ENCODE peak calls at places on chromosomes 13 and 19, in seven cellular contexts. One of them, this sample, is unnamed.

GRCh38 chr13:74289861-74290260 is 155.7 kb upstream of the KLF12 start:
- DNase-seq in psoas muscle: no peak
- DNase-seq in dorsolateral prefrontal cortex: no peak
- DNase-seq in neural progenitor cell: no peak
- DNase-seq in heart right ventricle: no peak
- DNase-seq in tibial nerve: no peak
- DNase-seq in esophagus squamous epithelium: no peak
- DNase-seq in this sample: no peak

GRCh38 chr19:54449701-54450069 is 686 bp downstream of the LENG8 start:
- DNase-seq in psoas muscle: no peak
- DNase-seq in esophagus squamous epithelium: no peak
- DNase-seq in tibial nerve: no peak
- DNase-seq in neural progenitor cell: no peak
- DNase-seq in dorsolateral prefrontal cortex: no peak
- DNase-seq in heart right ventricle: no peak
- DNase-seq in this sample: no peak

GRCh38 chr13:99774644-99775043 is 196.9 kb downstream of the ZIC5 start:
- DNase-seq in psoas muscle: no peak
- DNase-seq in tibial nerve: no peak
- DNase-seq in esophagus squamous epithelium: no peak
- DNase-seq in heart right ventricle: no peak
- DNase-seq in dorsolateral prefrontal cortex: no peak
- DNase-seq in neural progenitor cell: no peak
- DNase-seq in this sample: no peak

GRCh38 chr13:32829676-32830091 is 186.5 kb upstream of the KL start:
- DNase-seq in neural progenitor cell: no peak
- DNase-seq in tibial nerve: no peak
- DNase-seq in psoas muscle: no peak
- DNase-seq in esophagus squamous epithelium: no peak
- DNase-seq in dorsolateral prefrontal cortex: no peak
- DNase-seq in heart right ventricle: no peak
- DNase-seq in this sample: no peak

GRCh38 chr19:38655148-38655824 is 7.8 kb downstream of the ACTN4 start:
- DNase-seq in esophagus squamous epithelium: no peak
- DNase-seq in heart right ventricle: no peak
- DNase-seq in psoas muscle: no peak
- DNase-seq in neural progenitor cell: no peak
- DNase-seq in tibial nerve: no peak
- DNase-seq in dorsolateral prefrontal cortex: no peak
- DNase-seq in this sample: no peak

GRCh38 chr13:33401238-33401637 is 115.7 kb upstream of the STARD13 start:
- DNase-seq in dorsolateral prefrontal cortex: no peak
- DNase-seq in neural progenitor cell: no peak
- DNase-seq in tibial nerve: no peak
- DNase-seq in esophagus squamous epithelium: no peak
- DNase-seq in psoas muscle: no peak
- DNase-seq in heart right ventricle: peak
- DNase-seq in this sample: no peak

GRCh38 chr13:38824342-38824741 is 137.5 kb downstream of the FREM2 start:
- DNase-seq in psoas muscle: no peak
- DNase-seq in neural progenitor cell: no peak
- DNase-seq in esophagus squamous epithelium: no peak
- DNase-seq in dorsolateral prefrontal cortex: no peak
- DNase-seq in tibial nerve: no peak
- DNase-seq in heart right ventricle: no peak
- DNase-seq in this sample: no peak

GRCh38 chr19:29645911-29646310 is 19.4 kb upstream of the PLEKHF1 start:
- DNase-seq in esophagus squamous epithelium: no peak
- DNase-seq in psoas muscle: peak
- DNase-seq in dorsolateral prefrontal cortex: no peak
- DNase-seq in heart right ventricle: peak
- DNase-seq in tibial nerve: no peak
- DNase-seq in neural progenitor cell: no peak
- DNase-seq in this sample: peak

GRCh38 chr19:50906217-50906616 is 5.0 kb downstream of the KLK4 start:
- DNase-seq in psoas muscle: no peak
- DNase-seq in dorsolateral prefrontal cortex: no peak
- DNase-seq in esophagus squamous epithelium: no peak
- DNase-seq in tibial nerve: no peak
- DNase-seq in neural progenitor cell: peak
- DNase-seq in heart right ventricle: no peak
- DNase-seq in this sample: no peak

GRCh38 chr13:75612354-75612753 is 23.8 kb upstream of the LMO7 start:
- DNase-seq in psoas muscle: no peak
- DNase-seq in dorsolateral prefrontal cortex: no peak
- DNase-seq in tibial nerve: no peak
- DNase-seq in esophagus squamous epithelium: no peak
- DNase-seq in heart right ventricle: no peak
- DNase-seq in neural progenitor cell: no peak
- DNase-seq in this sample: no peak

GRCh38 chr13:74052402-74052928 is 81.7 kb downstream of the KLF12 start:
- DNase-seq in psoas muscle: no peak
- DNase-seq in esophagus squamous epithelium: no peak
- DNase-seq in tibial nerve: no peak
- DNase-seq in heart right ventricle: no peak
- DNase-seq in dorsolateral prefrontal cortex: no peak
- DNase-seq in neural progenitor cell: no peak
- DNase-seq in this sample: no peak

GRCh38 chr19:38879400-38879751 is 1.3 kb upstream of the RINL start:
- DNase-seq in psoas muscle: peak
- DNase-seq in esophagus squamous epithelium: no peak
- DNase-seq in neural progenitor cell: no peak
- DNase-seq in dorsolateral prefrontal cortex: no peak
- DNase-seq in tibial nerve: no peak
- DNase-seq in heart right ventricle: no peak
- DNase-seq in this sample: no peak

GRCh38 chr13:111370147-111370546 is 49.7 kb downstream of the TEX29 start:
- DNase-seq in heart right ventricle: no peak
- DNase-seq in psoas muscle: no peak
- DNase-seq in esophagus squamous epithelium: no peak
- DNase-seq in tibial nerve: no peak
- DNase-seq in neural progenitor cell: no peak
- DNase-seq in dorsolateral prefrontal cortex: no peak
- DNase-seq in this sample: no peak

GRCh38 chr13:30731658-30732390 is 3.5 kb upstream of the ALOX5AP start:
- DNase-seq in psoas muscle: no peak
- DNase-seq in esophagus squamous epithelium: no peak
- DNase-seq in neural progenitor cell: no peak
- DNase-seq in tibial nerve: no peak
- DNase-seq in heart right ventricle: no peak
- DNase-seq in dorsolateral prefrontal cortex: no peak
- DNase-seq in this sample: no peak

GRCh38 chr19:409006-409514 is at the start of gene C2CD4C:
- DNase-seq in neural progenitor cell: peak
- DNase-seq in esophagus squamous epithelium: no peak
- DNase-seq in heart right ventricle: no peak
- DNase-seq in tibial nerve: peak
- DNase-seq in dorsolateral prefrontal cortex: peak
- DNase-seq in psoas muscle: peak
- DNase-seq in this sample: no peak

GRCh38 chr13:95180513-95181245 is 120.6 kb downstream of the ABCC4 start:
- DNase-seq in dorsolateral prefrontal cortex: no peak
- DNase-seq in esophagus squamous epithelium: no peak
- DNase-seq in psoas muscle: no peak
- DNase-seq in heart right ventricle: no peak
- DNase-seq in neural progenitor cell: no peak
- DNase-seq in tibial nerve: no peak
- DNase-seq in this sample: no peak

GRCh38 chr19:47428177-47428894 is 9.0 kb upstream of the MEIS3 start:
- DNase-seq in neural progenitor cell: peak
- DNase-seq in tibial nerve: peak
- DNase-seq in heart right ventricle: peak
- DNase-seq in psoas muscle: peak
- DNase-seq in esophagus squamous epithelium: no peak
- DNase-seq in dorsolateral prefrontal cortex: peak
- DNase-seq in this sample: peak

GRCh38 chr19:38898788-38899446 is 501 bp downstream of the SIRT2 start:
- DNase-seq in neural progenitor cell: peak
- DNase-seq in esophagus squamous epithelium: no peak
- DNase-seq in heart right ventricle: no peak
- DNase-seq in tibial nerve: no peak
- DNase-seq in dorsolateral prefrontal cortex: no peak
- DNase-seq in psoas muscle: no peak
- DNase-seq in this sample: peak

GRCh38 chr13:30690282-30691188 is 44.8 kb upstream of the ALOX5AP start:
- DNase-seq in dorsolateral prefrontal cortex: no peak
- DNase-seq in psoas muscle: peak
- DNase-seq in tibial nerve: peak
- DNase-seq in heart right ventricle: peak
- DNase-seq in esophagus squamous epithelium: no peak
- DNase-seq in neural progenitor cell: no peak
- DNase-seq in this sample: peak

GRCh38 chr19:50967924-50968708 is 1.3 kb downstream of the KLK6 start:
- DNase-seq in heart right ventricle: no peak
- DNase-seq in tibial nerve: no peak
- DNase-seq in neural progenitor cell: peak
- DNase-seq in psoas muscle: no peak
- DNase-seq in esophagus squamous epithelium: no peak
- DNase-seq in dorsolateral prefrontal cortex: no peak
- DNase-seq in this sample: no peak

GRCh38 chr19:3591876-3592613 is 6.8 kb downstream of the GIPC3 start:
- DNase-seq in heart right ventricle: no peak
- DNase-seq in tibial nerve: no peak
- DNase-seq in esophagus squamous epithelium: no peak
- DNase-seq in psoas muscle: no peak
- DNase-seq in neural progenitor cell: no peak
- DNase-seq in dorsolateral prefrontal cortex: no peak
- DNase-seq in this sample: no peak

GRCh38 chr19:2385053-2385721 is 25.1 kb downstream of the TMPRSS9 start:
- DNase-seq in tibial nerve: no peak
- DNase-seq in psoas muscle: peak
- DNase-seq in esophagus squamous epithelium: no peak
- DNase-seq in heart right ventricle: no peak
- DNase-seq in dorsolateral prefrontal cortex: peak
- DNase-seq in neural progenitor cell: peak
- DNase-seq in this sample: peak

GRCh38 chr13:42996584-42996983 is 4.5 kb upstream of the EPSTI1 start:
- DNase-seq in psoas muscle: no peak
- DNase-seq in dorsolateral prefrontal cortex: no peak
- DNase-seq in heart right ventricle: no peak
- DNase-seq in tibial nerve: no peak
- DNase-seq in esophagus squamous epithelium: no peak
- DNase-seq in neural progenitor cell: no peak
- DNase-seq in this sample: no peak

GRCh38 chr19:9914315-9915207 is 21.8 kb downstream of the OLFM2 start:
- DNase-seq in tibial nerve: no peak
- DNase-seq in dorsolateral prefrontal cortex: peak
- DNase-seq in neural progenitor cell: peak
- DNase-seq in heart right ventricle: peak
- DNase-seq in psoas muscle: peak
- DNase-seq in esophagus squamous epithelium: no peak
- DNase-seq in this sample: peak

GRCh38 chr13:73428137-73428536 is 369.3 kb downstream of the KLF5 start:
- DNase-seq in psoas muscle: no peak
- DNase-seq in neural progenitor cell: no peak
- DNase-seq in tibial nerve: no peak
- DNase-seq in dorsolateral prefrontal cortex: no peak
- DNase-seq in heart right ventricle: no peak
- DNase-seq in esophagus squamous epithelium: no peak
- DNase-seq in this sample: no peak

GRCh38 chr13:51769455-51770127 is 34.4 kb downstream of the DHRS12 start:
- DNase-seq in dorsolateral prefrontal cortex: no peak
- DNase-seq in psoas muscle: peak
- DNase-seq in tibial nerve: peak
- DNase-seq in esophagus squamous epithelium: no peak
- DNase-seq in neural progenitor cell: no peak
- DNase-seq in heart right ventricle: no peak
- DNase-seq in this sample: peak
- H3K27ac ChIP-seq in dorsolateral prefrontal cortex: peak
- H3K27ac ChIP-seq in psoas muscle: peak
- H3K27ac ChIP-seq in tibial nerve: peak
- H3K27ac ChIP-seq in esophagus squamous epithelium: peak
- H3K27ac ChIP-seq in neural progenitor cell: no peak
- H3K27ac ChIP-seq in heart right ventricle: peak
- H3K27ac ChIP-seq in this sample: peak

GRCh38 chr13:86877449-86877848 is 793.7 kb upstream of the SLITRK5 start:
- DNase-seq in neural progenitor cell: no peak
- DNase-seq in esophagus squamous epithelium: no peak
- DNase-seq in psoas muscle: no peak
- DNase-seq in tibial nerve: no peak
- DNase-seq in heart right ventricle: no peak
- DNase-seq in dorsolateral prefrontal cortex: no peak
- DNase-seq in this sample: no peak

GRCh38 chr13:86882835-86883234 is 788.3 kb upstream of the SLITRK5 start:
- DNase-seq in heart right ventricle: peak
- DNase-seq in esophagus squamous epithelium: no peak
- DNase-seq in tibial nerve: no peak
- DNase-seq in psoas muscle: no peak
- DNase-seq in neural progenitor cell: no peak
- DNase-seq in dorsolateral prefrontal cortex: no peak
- DNase-seq in this sample: no peak

GRCh38 chr13:86881390-86881789 is 789.8 kb upstream of the SLITRK5 start:
- DNase-seq in tibial nerve: no peak
- DNase-seq in heart right ventricle: no peak
- DNase-seq in esophagus squamous epithelium: no peak
- DNase-seq in dorsolateral prefrontal cortex: no peak
- DNase-seq in neural progenitor cell: no peak
- DNase-seq in psoas muscle: no peak
- DNase-seq in this sample: no peak

GRCh38 chr13:86882107-86882506 is 789.1 kb upstream of the SLITRK5 start:
- DNase-seq in dorsolateral prefrontal cortex: no peak
- DNase-seq in neural progenitor cell: no peak
- DNase-seq in heart right ventricle: no peak
- DNase-seq in esophagus squamous epithelium: no peak
- DNase-seq in tibial nerve: no peak
- DNase-seq in psoas muscle: no peak
- DNase-seq in this sample: no peak
- H3K4me3 ChIP-seq in dorsolateral prefrontal cortex: no peak
- H3K4me3 ChIP-seq in neural progenitor cell: no peak
- H3K4me3 ChIP-seq in heart right ventricle: no peak
- H3K4me3 ChIP-seq in esophagus squamous epithelium: no peak
- H3K4me3 ChIP-seq in tibial nerve: no peak
- H3K4me3 ChIP-seq in psoas muscle: no peak
- H3K4me3 ChIP-seq in this sample: no peak

GRCh38 chr19:16207490-16208025 is 9.8 kb downstream of the AP1M1 start:
- DNase-seq in dorsolateral prefrontal cortex: no peak
- DNase-seq in esophagus squamous epithelium: no peak
- DNase-seq in heart right ventricle: no peak
- DNase-seq in tibial nerve: no peak
- DNase-seq in neural progenitor cell: no peak
- DNase-seq in psoas muscle: no peak
- DNase-seq in this sample: no peak
- H3K27ac ChIP-seq in dorsolateral prefrontal cortex: no peak
- H3K27ac ChIP-seq in esophagus squamous epithelium: no peak
- H3K27ac ChIP-seq in heart right ventricle: no peak
- H3K27ac ChIP-seq in tibial nerve: no peak
- H3K27ac ChIP-seq in neural progenitor cell: no peak
- H3K27ac ChIP-seq in psoas muscle: no peak
- H3K27ac ChIP-seq in this sample: no peak

GRCh38 chr13:109131698-109132257 is 502.4 kb downstream of the MYO16 start:
- DNase-seq in esophagus squamous epithelium: no peak
- DNase-seq in tibial nerve: no peak
- DNase-seq in heart right ventricle: no peak
- DNase-seq in psoas muscle: no peak
- DNase-seq in dorsolateral prefrontal cortex: no peak
- DNase-seq in neural progenitor cell: no peak
- DNase-seq in this sample: no peak
- H3K4me3 ChIP-seq in esophagus squamous epithelium: no peak
- H3K4me3 ChIP-seq in tibial nerve: no peak
- H3K4me3 ChIP-seq in heart right ventricle: no peak
- H3K4me3 ChIP-seq in psoas muscle: no peak
- H3K4me3 ChIP-seq in dorsolateral prefrontal cortex: no peak
- H3K4me3 ChIP-seq in neural progenitor cell: no peak
- H3K4me3 ChIP-seq in this sample: no peak

GRCh38 chr13:28753946-28754345 is 35.2 kb upstream of the SLC46A3 start:
- DNase-seq in esophagus squamous epithelium: no peak
- DNase-seq in neural progenitor cell: no peak
- DNase-seq in tibial nerve: no peak
- DNase-seq in psoas muscle: no peak
- DNase-seq in heart right ventricle: no peak
- DNase-seq in dorsolateral prefrontal cortex: no peak
- DNase-seq in this sample: no peak
- H3K27ac ChIP-seq in esophagus squamous epithelium: peak
- H3K27ac ChIP-seq in neural progenitor cell: no peak
- H3K27ac ChIP-seq in tibial nerve: no peak
- H3K27ac ChIP-seq in psoas muscle: no peak
- H3K27ac ChIP-seq in heart right ventricle: peak
- H3K27ac ChIP-seq in dorsolateral prefrontal cortex: peak
- H3K27ac ChIP-seq in this sample: peak